ENCODE peak calls at places on chromosomes 2 and 18, in four cellular contexts. L, D, A and I are unnamed samples.

GRCh38 chr2:160876029-160876428 is 284.2 kb upstream of the TANK start:
- DNase-seq in L (no peak), D (no peak), A (no peak), I (no peak)

GRCh38 chr18:79123948-79124347 is 54.8 kb downstream of the ATP9B start:
- DNase-seq in L (no peak), D (no peak), A (no peak), I (no peak)

GRCh38 chr18:59624384-59624760 is 72.9 kb downstream of the CCBE1 start:
- DNase-seq in L (no peak), A (no peak), D (no peak), I (no peak)

GRCh38 chr2:179909845-179910734 is 48.7 kb upstream of the ZNF385B start:
- DNase-seq in A (no peak), D (no peak), L (no peak), I (no peak)

GRCh38 chr18:39057423-39058057 is 1491.9 kb upstream of the CELF4 start:
- DNase-seq in D (no peak), L (no peak), A (no peak), I (no peak)

GRCh38 chr18:56431551-56431950 is 206.8 kb downstream of the TXNL1 start:
- DNase-seq in A (no peak), L (no peak), D (no peak), I (no peak)

GRCh38 chr2:1209761-1210160 is 203.5 kb upstream of the TPO start:
- DNase-seq in D (no peak), L (no peak), A (no peak), I (no peak)

GRCh38 chr2:58594762-58595161 is 353.6 kb upstream of the FANCL start:
- DNase-seq in L (no peak), D (no peak), A (no peak), I (no peak)

GRCh38 chr2:223846524-223846923 is 9.1 kb upstream of the AP1S3 start:
- DNase-seq in A (no peak), D (no peak), L (no peak), I (no peak)

GRCh38 chr2:152583512-152584188 is 133.6 kb downstream of the PRPF40A start:
- DNase-seq in A (no peak), L (no peak), D (no peak), I (no peak)

GRCh38 chr18:77057043-77057442 is 75.5 kb downstream of the MBP start:
- DNase-seq in A (no peak), L (no peak), D (peak), I (no peak)

GRCh38 chr2:159760321-159760720 is 37.7 kb downstream of the CD302 start:
- DNase-seq in D (no peak), A (no peak), L (no peak), I (no peak)

GRCh38 chr2:174013310-174013751 is 48.2 kb upstream of the SP3 start:
- DNase-seq in D (no peak), A (peak), L (no peak), I (no peak)